ENCODE peak calls at places on chromosome 22, in five cellular contexts. D is left ventricle myocardium inferior, S is fibroblast of lung, E is PC-9, I is endodermal cell. J is an unnamed sample.

GRCh38 chr22:19051381-19051780 is 70.8 kb downstream of the DGCR2 start:
- DNase-seq in D (no peak), S (no peak), E (no peak), I (no peak), J (no peak)

GRCh38 chr22:44127353-44127752 is 53.4 kb upstream of the PARVG start:
- DNase-seq in D (no peak), S (peak), E (no peak), I (no peak), J (no peak)

GRCh38 chr22:32080904-32081303 is 37.8 kb downstream of the SLC5A1 start:
- DNase-seq in D (no peak), S (peak), E (peak), I (peak), J (no peak)

GRCh38 chr22:18045794-18046193 is 21.4 kb upstream of the MICAL3 start:
- DNase-seq in D (no peak), S (no peak), E (no peak), I (no peak), J (no peak)

GRCh38 chr22:27213291-27213690 is 555.9 kb downstream of the MIAT start:
- DNase-seq in D (no peak), S (peak), E (no peak), I (no peak), J (no peak)

GRCh38 chr22:41447435-41448188 is 1.0 kb upstream of the TOB2 start:
- DNase-seq in D (peak), S (peak), E (peak), I (peak), J (no peak)

GRCh38 chr22:38843716-38844660 is at the start of gene NPTXR:
- DNase-seq in D (peak), S (peak), E (peak), I (peak), J (no peak)

GRCh38 chr22:44091021-44091721 is 67.1 kb downstream of the PARVB start:
- DNase-seq in D (no peak), S (peak), E (no peak), I (no peak), J (no peak)

GRCh38 chr22:30920407-30920806 is 48.2 kb downstream of the MORC2 start:
- DNase-seq in D (peak), S (peak), E (peak), I (peak), J (peak)

DNA sequence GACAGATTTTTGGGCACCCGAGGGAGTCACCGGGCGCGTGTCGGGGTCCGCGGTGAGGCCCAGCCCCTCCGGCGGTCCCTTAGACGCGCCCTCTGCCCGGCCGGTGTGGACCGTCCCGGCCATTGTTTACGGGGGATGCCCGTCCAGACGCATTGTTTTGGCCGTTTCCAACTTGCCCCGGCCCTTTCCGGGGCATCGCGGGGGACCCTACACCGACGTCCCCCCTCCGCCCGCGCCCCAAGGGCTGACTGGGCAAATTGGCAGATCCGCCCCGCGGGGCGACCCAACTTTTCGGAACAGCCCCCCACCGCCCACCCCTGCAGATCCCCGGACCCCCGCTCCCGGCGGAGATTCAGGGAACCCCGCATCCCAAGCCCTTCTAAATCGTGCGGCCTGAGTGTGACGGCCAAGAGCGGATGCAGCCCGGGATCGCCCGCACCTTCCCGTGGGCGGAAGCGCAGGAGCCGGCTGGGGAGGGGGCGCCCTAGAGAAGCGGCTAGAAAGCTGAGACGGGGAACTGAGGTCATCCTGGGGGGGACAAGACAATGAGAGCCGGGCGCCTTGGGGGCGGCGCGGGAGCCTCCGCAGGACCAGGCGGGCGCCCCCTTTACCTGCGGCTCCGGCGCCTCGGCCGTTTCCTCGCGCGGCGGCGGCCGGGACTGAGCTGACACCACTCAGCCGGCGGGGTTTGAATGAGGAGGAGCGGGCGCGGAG is 17.1 kb upstream of the CCT8L2 start:
- DNase-seq in D (no peak), S (no peak), E (no peak), I (no peak), J (no peak)
- H3K4me3 ChIP-seq in D (peak), S (no peak), E (no peak), I (no peak), J (peak)

GRCh38 chr22:23218867-23219251 is 38.5 kb downstream of the BCR start:
- DNase-seq in D (peak), S (peak), E (peak), I (peak), J (peak)
- TF ChIP-seq CTCF in D (no peak), S (no peak), E (no peak), I (no peak), J (no peak)

DNA sequence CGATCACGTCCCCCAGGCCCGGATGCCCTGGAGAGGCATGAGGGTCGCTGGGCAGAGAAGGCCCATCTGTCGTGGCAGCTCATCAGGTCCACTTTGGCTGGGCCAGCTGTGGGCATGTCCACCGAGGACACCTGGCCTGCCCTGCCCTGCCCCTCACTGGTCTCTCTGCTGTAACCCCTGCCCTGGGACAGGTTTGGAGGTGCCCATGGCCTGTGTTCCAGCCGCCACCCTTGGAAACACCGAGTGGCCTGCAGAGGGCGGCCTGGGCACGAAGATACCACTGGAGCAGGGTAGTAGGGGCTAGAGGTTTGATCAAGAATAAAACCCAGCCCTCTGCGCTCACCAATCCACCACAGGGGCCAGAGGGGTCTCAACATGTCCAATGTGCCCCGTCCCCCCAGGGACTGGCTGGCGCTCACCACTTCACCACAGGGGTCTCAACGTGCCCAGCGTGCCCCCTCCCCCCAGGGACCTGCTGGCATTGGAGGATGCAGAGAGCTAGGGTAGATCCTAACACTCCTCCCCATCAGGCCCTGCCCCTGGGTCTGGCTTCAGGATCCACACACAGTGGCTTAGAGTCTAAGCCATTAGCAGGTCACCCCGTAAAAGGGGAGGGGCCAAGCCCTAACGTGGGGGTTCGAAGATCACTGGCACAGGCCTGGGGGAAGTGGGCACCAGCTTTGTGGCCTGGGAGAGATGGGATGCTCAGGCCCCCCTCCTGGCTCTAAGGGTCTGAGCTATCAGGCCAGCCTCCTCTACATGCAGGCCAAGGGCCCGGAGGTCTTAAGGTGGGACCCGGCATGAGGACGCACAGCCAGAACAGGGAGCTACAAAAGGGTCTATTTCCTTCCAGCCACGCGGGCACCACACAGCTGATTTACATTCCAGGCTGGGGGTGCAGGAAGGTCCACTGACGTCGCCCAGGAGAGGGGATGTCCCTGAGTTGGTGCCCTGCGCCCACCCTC is 1.3 kb upstream of the HDAC10 start:
- DNase-seq in D (peak), S (peak), E (peak), I (peak), J (no peak)
- H3K4me3 ChIP-seq in D (peak), S (no peak), E (no peak), I (peak), J (no peak)

GRCh38 chr22:37160037-37160436 is 10.3 kb upstream of the IL2RB start:
- DNase-seq in D (no peak), S (no peak), E (no peak), I (peak), J (no peak)
- TF ChIP-seq CTCF in D (no peak), S (no peak), E (no peak), I (peak), J (no peak)

GRCh38 chr22:36253523-36254490 is 874 bp downstream of the APOL1 start:
- DNase-seq in D (no peak), S (no peak), E (no peak), I (no peak), J (no peak)
- H3K4me3 ChIP-seq in D (peak), S (peak), E (no peak), I (no peak), J (no peak)

DNA sequence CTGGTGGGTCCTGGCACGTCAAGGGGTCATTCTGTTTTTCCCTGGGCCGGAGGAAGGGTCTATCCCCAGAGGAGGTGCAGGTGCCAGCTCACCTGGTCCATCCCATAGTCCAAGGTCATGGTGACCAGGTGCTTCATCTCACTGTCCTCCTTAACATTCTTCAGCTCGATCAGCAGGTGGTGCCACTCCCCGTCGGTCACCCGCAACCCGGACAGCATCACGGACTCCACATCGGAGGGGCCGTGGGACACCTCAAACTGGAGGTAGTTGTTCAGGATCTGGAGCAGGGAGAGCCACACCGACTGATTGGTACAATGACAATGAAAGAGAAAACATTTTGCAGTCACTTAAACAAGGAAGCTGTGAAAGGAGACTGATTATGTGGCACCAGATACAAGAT is 64.1 kb downstream of the TRMU start:
- DNase-seq in D (no peak), S (no peak), E (no peak), I (no peak), J (no peak)
- TF ChIP-seq CTCF in D (no peak), S (no peak), E (no peak), I (no peak), J (no peak)